ENCODE peak calls at places on chromosomes 11 and 22, in six cellular contexts. X is PC-3, E is NB4, O is upper lobe of right lung, V is psoas muscle, T is mucosa of descending colon. I is an unnamed sample.

GRCh38 chr11:70422692-70423522 is 24.6 kb downstream of the CTTN start:
- DNase-seq in X (no peak), E (no peak), O (no peak), V (no peak), T (no peak), I (no peak)

GRCh38 chr22:40332319-40332781 is 13.9 kb upstream of the ADSL start:
- DNase-seq in X (no peak), E (no peak), O (no peak), V (no peak), T (no peak), I (peak)

GRCh38 chr11:88016392-88017020 is 158.7 kb downstream of the RAB38 start:
- DNase-seq in X (peak), E (peak), O (no peak), V (peak), T (no peak), I (peak)

GRCh38 chr11:46281374-46281831 is 3.9 kb downstream of the CREB3L1 start:
- DNase-seq in X (no peak), E (peak), O (no peak), V (no peak), T (peak), I (no peak)

GRCh38 chr11:34525887-34526657 is 12.5 kb upstream of the ELF5 start:
- DNase-seq in X (no peak), E (no peak), O (no peak), V (no peak), T (no peak), I (no peak)

GRCh38 chr11:113701491-113701890 is 4.6 kb downstream of the TMPRSS5 start:
- DNase-seq in X (no peak), E (no peak), O (no peak), V (no peak), T (no peak), I (no peak)

GRCh38 chr22:25545677-25546076 is 18.8 kb upstream of the GRK3 start:
- DNase-seq in X (no peak), E (no peak), O (no peak), V (no peak), T (no peak), I (no peak)

GRCh38 chr11:88604255-88604654 is 266.7 kb upstream of the CTSC start:
- DNase-seq in X (peak), E (no peak), O (no peak), V (no peak), T (no peak), I (peak)

GRCh38 chr11:95991545-95991944 is 67.6 kb upstream of the MTMR2 start:
- DNase-seq in X (no peak), E (no peak), O (no peak), V (no peak), T (no peak), I (no peak)

GRCh38 chr11:25758145-25758661 is 573.7 kb upstream of the ANO3 start:
- DNase-seq in X (no peak), E (no peak), O (no peak), V (no peak), T (no peak), I (no peak)

GRCh38 chr11:10908215-10908990 is 50.5 kb upstream of the ZBED5 start:
- DNase-seq in X (peak), E (no peak), O (no peak), V (no peak), T (no peak), I (peak)

GRCh38 chr22:20155330-20156041 is 4.6 kb upstream of the CCDC188 start:
- DNase-seq in X (no peak), E (peak), O (no peak), V (peak), T (peak), I (peak)

GRCh38 chr11:2779499-2779980 is 79.7 kb upstream of the KCNQ1OT1 start:
- DNase-seq in X (no peak), E (no peak), O (no peak), V (no peak), T (no peak), I (no peak)

GRCh38 chr11:47511927-47512326 is 41.0 kb downstream of the CELF1 start:
- DNase-seq in X (no peak), E (no peak), O (no peak), V (no peak), T (no peak), I (no peak)
- TF ChIP-seq CTCF in X (no peak), E (no peak), O (no peak), V (no peak), T (no peak), I (no peak)

GRCh38 chr11:64848779-64849599 is 4.5 kb upstream of the CDC42BPG start:
- DNase-seq in X (peak), E (peak), O (no peak), V (no peak), T (peak), I (no peak)
- TF ChIP-seq CTCF in X (peak), E (peak), O (no peak), V (no peak), T (no peak), I (no peak)

GRCh38 chr22:49568751-49569285 is 258.9 kb downstream of the BRD1 start:
- DNase-seq in X (no peak), E (no peak), O (no peak), V (peak), T (no peak), I (no peak)
- TF ChIP-seq CTCF in X (no peak), E (no peak), O (no peak), V (no peak), T (no peak), I (no peak)

DNA sequence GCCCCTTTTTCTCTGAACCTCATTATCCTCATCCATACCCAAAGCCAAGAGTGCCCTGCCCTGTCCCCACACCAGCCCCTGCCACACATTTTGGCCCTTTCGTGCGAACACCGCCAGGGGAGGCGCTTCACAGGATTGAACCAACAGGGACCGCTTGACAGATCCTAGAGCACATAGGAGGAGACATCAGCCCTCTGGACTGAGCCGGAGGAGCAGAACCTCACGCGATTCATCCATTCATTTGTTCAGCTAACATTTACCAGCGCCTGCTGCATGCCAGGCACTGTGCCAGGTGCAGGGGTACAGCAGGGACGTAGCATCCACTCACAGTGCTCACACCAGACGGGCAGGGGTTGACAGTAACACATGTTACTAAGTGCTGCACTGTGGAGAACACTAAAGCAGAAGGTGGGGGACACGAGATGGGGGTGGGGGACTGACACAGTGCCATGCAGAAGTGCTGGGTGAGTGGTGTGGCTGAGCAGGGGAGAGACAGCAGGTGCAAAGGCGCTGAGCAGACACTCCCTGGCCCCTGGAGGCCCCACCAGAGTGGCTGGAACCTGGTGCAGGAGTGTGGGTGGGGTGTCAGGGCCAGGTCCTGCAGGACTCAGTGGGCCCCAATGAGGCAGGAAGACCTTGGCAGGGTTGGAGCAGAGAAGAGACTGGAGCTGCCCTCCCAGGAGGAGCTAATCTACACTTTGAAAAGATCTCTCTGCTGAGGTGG is 3.3 kb downstream of the GNAZ start:
- DNase-seq in X (no peak), E (no peak), O (peak), V (peak), T (peak), I (no peak)
- TF ChIP-seq CTCF in X (no peak), E (no peak), O (no peak), V (no peak), T (no peak), I (no peak)

DNA sequence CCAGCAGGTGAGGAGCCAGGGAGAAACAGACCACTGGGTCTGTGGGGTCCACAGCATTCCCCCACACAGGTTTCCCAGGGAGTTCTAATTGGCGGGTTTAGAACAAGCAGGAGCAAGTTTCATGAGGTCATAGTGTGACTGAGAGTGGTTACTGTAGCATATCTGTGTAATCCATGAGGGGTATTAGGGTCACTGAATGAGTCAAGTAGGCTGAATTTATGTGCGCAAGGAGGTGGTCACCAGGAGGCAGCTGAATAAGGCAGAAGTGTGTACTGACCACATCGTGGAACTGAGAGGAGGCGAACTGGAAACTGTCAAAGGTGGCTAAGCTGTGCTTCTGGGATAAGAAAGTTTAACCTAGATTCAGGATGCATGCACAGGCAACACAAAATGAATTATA is 876.0 kb downstream of the METTL15 start:
- DNase-seq in X (no peak), E (no peak), O (no peak), V (no peak), T (no peak), I (no peak)
- TF ChIP-seq CTCF in X (no peak), E (no peak), O (no peak), V (no peak), T (no peak), I (no peak)

DNA sequence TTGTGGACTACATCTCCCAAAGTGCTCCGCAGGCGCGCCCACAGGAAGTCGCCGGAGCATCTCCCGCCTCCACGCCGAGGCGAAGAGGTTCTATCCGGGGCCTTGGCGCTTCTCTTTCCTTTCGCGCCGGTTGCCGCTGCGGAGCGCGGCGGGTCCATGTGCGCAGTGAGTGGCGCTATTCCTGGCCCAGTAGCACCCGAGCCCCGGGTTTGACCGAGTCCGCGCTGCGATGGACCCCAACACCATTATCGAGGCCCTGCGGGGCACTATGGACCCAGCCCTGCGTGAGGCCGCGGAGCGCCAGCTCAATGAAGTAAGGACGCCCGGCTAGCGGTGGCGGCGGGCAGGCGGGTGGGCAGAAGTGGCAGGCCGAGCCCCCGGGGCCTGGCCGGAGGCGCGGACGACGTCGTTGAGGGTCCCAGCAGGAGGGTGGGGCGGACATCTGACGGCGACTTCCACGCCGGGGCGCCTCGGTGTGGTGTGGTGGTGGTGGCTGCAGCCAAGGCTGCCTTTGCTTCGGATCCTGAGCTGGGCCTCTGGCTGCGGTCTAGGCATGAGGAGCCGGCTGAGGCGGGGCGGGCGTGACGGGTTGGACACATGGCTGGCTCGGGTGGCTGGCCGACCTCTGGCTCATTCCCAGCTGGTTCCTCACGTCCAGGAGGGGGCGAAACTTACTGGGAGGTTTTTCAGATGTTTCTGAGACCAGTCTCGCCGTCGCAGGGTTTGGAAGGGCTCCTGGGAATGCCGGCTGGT is at the start of gene IPO7:
- DNase-seq in X (peak), E (peak), O (peak), V (peak), T (peak), I (peak)
- TF ChIP-seq CTCF in X (peak), E (no peak), O (peak), V (peak), T (peak), I (peak)

GRCh38 chr11:123509737-123510578 is 79.9 kb downstream of the GRAMD1B start:
- DNase-seq in X (peak), E (no peak), O (no peak), V (no peak), T (no peak), I (peak)
- TF ChIP-seq CTCF in X (no peak), E (no peak), O (no peak), V (no peak), T (no peak), I (no peak)

I was measured in foreskin fibroblast.